ENCODE peak calls at places on chromosomes 11 and 22, in nine cellular contexts. One of them, this sample, is unnamed.

GRCh38 chr11:120702656-120703055 is 191.1 kb downstream of the GRIK4 start:
- DNase-seq in colonic mucosa: no peak
- DNase-seq in left colon: no peak
- DNase-seq in EL: no peak
- DNase-seq in keratinocyte: no peak
- DNase-seq in neural crest cell: no peak
- DNase-seq in iris pigment epithelial cell: no peak
- DNase-seq in bronchial epithelial cell: no peak
- DNase-seq in IMR-90: no peak
- DNase-seq in this sample: no peak

GRCh38 chr11:35907648-35908431 is 36.0 kb upstream of the LDLRAD3 start:
- DNase-seq in neural crest cell: no peak
- DNase-seq in left colon: no peak
- DNase-seq in colonic mucosa: no peak
- DNase-seq in keratinocyte: peak
- DNase-seq in EL: peak
- DNase-seq in iris pigment epithelial cell: peak
- DNase-seq in IMR-90: peak
- DNase-seq in bronchial epithelial cell: peak
- DNase-seq in this sample: no peak

GRCh38 chr22:20904008-20904979 is 12.9 kb upstream of the CRKL start:
- DNase-seq in IMR-90: peak
- DNase-seq in iris pigment epithelial cell: peak
- DNase-seq in bronchial epithelial cell: peak
- DNase-seq in left colon: no peak
- DNase-seq in EL: peak
- DNase-seq in neural crest cell: no peak
- DNase-seq in colonic mucosa: no peak
- DNase-seq in keratinocyte: peak
- DNase-seq in this sample: no peak

GRCh38 chr11:46254135-46254491 is 23.3 kb upstream of the CREB3L1 start:
- DNase-seq in IMR-90: no peak
- DNase-seq in EL: no peak
- DNase-seq in bronchial epithelial cell: no peak
- DNase-seq in iris pigment epithelial cell: no peak
- DNase-seq in keratinocyte: no peak
- DNase-seq in neural crest cell: no peak
- DNase-seq in left colon: peak
- DNase-seq in colonic mucosa: peak
- DNase-seq in this sample: peak

GRCh38 chr11:35216962-35217667 is 78.1 kb downstream of the CD44 start:
- DNase-seq in IMR-90: no peak
- DNase-seq in neural crest cell: no peak
- DNase-seq in left colon: no peak
- DNase-seq in bronchial epithelial cell: peak
- DNase-seq in iris pigment epithelial cell: peak
- DNase-seq in keratinocyte: no peak
- DNase-seq in colonic mucosa: no peak
- DNase-seq in EL: no peak
- DNase-seq in this sample: no peak

GRCh38 chr22:45842141-45842831 is 134.7 kb downstream of the WNT7B start:
- DNase-seq in EL: peak
- DNase-seq in keratinocyte: no peak
- DNase-seq in bronchial epithelial cell: peak
- DNase-seq in iris pigment epithelial cell: peak
- DNase-seq in colonic mucosa: no peak
- DNase-seq in IMR-90: peak
- DNase-seq in neural crest cell: no peak
- DNase-seq in left colon: no peak
- DNase-seq in this sample: no peak

GRCh38 chr11:34481307-34481706 is 32.3 kb downstream of the ELF5 start:
- DNase-seq in neural crest cell: no peak
- DNase-seq in IMR-90: no peak
- DNase-seq in iris pigment epithelial cell: no peak
- DNase-seq in colonic mucosa: no peak
- DNase-seq in left colon: no peak
- DNase-seq in EL: no peak
- DNase-seq in bronchial epithelial cell: peak
- DNase-seq in keratinocyte: no peak
- DNase-seq in this sample: no peak

GRCh38 chr11:16318320-16318719 is 38.0 kb downstream of the SOX6 start:
- DNase-seq in keratinocyte: no peak
- DNase-seq in colonic mucosa: no peak
- DNase-seq in neural crest cell: no peak
- DNase-seq in iris pigment epithelial cell: no peak
- DNase-seq in EL: no peak
- DNase-seq in IMR-90: no peak
- DNase-seq in left colon: no peak
- DNase-seq in bronchial epithelial cell: no peak
- DNase-seq in this sample: no peak

GRCh38 chr11:2834893-2835767 is 50.4 kb downstream of the CDKN1C start:
- DNase-seq in keratinocyte: no peak
- DNase-seq in iris pigment epithelial cell: no peak
- DNase-seq in colonic mucosa: no peak
- DNase-seq in neural crest cell: no peak
- DNase-seq in left colon: no peak
- DNase-seq in bronchial epithelial cell: peak
- DNase-seq in EL: no peak
- DNase-seq in IMR-90: peak
- DNase-seq in this sample: no peak

GRCh38 chr22:39984006-39984405 is 10.7 kb upstream of the FAM83F start:
- DNase-seq in IMR-90: peak
- DNase-seq in EL: no peak
- DNase-seq in colonic mucosa: no peak
- DNase-seq in keratinocyte: no peak
- DNase-seq in neural crest cell: no peak
- DNase-seq in left colon: no peak
- DNase-seq in bronchial epithelial cell: peak
- DNase-seq in iris pigment epithelial cell: peak
- DNase-seq in this sample: no peak

GRCh38 chr22:45830531-45831245 is 146.3 kb downstream of the WNT7B start:
- DNase-seq in bronchial epithelial cell: peak
- DNase-seq in iris pigment epithelial cell: peak
- DNase-seq in EL: peak
- DNase-seq in left colon: no peak
- DNase-seq in IMR-90: peak
- DNase-seq in colonic mucosa: no peak
- DNase-seq in neural crest cell: no peak
- DNase-seq in keratinocyte: peak
- DNase-seq in this sample: no peak

GRCh38 chr11:31802609-31802989 is 8.5 kb downstream of the PAX6 start:
- DNase-seq in colonic mucosa: no peak
- DNase-seq in bronchial epithelial cell: no peak
- DNase-seq in iris pigment epithelial cell: no peak
- DNase-seq in IMR-90: no peak
- DNase-seq in EL: no peak
- DNase-seq in left colon: no peak
- DNase-seq in neural crest cell: peak
- DNase-seq in keratinocyte: no peak
- DNase-seq in this sample: no peak

GRCh38 chr11:110250168-110250567 is 46.2 kb downstream of the RDX start:
- DNase-seq in IMR-90: no peak
- DNase-seq in iris pigment epithelial cell: no peak
- DNase-seq in keratinocyte: no peak
- DNase-seq in colonic mucosa: no peak
- DNase-seq in EL: no peak
- DNase-seq in bronchial epithelial cell: no peak
- DNase-seq in left colon: no peak
- DNase-seq in neural crest cell: no peak
- DNase-seq in this sample: no peak

GRCh38 chr11:28738549-28738948 is 630.4 kb downstream of the METTL15 start:
- DNase-seq in neural crest cell: no peak
- DNase-seq in keratinocyte: no peak
- DNase-seq in colonic mucosa: no peak
- DNase-seq in EL: peak
- DNase-seq in IMR-90: peak
- DNase-seq in bronchial epithelial cell: peak
- DNase-seq in iris pigment epithelial cell: peak
- DNase-seq in left colon: no peak
- DNase-seq in this sample: no peak

GRCh38 chr22:19543970-19544708 is 19.9 kb upstream of the CLDN5 start:
- DNase-seq in iris pigment epithelial cell: no peak
- DNase-seq in colonic mucosa: peak
- DNase-seq in keratinocyte: no peak
- DNase-seq in EL: no peak
- DNase-seq in neural crest cell: no peak
- DNase-seq in bronchial epithelial cell: no peak
- DNase-seq in IMR-90: no peak
- DNase-seq in left colon: peak
- DNase-seq in this sample: peak

GRCh38 chr11:125433454-125434121 is 62.5 kb downstream of the FEZ1 start:
- DNase-seq in EL: peak
- DNase-seq in bronchial epithelial cell: peak
- DNase-seq in neural crest cell: peak
- DNase-seq in iris pigment epithelial cell: peak
- DNase-seq in left colon: no peak
- DNase-seq in IMR-90: peak
- DNase-seq in colonic mucosa: no peak
- DNase-seq in keratinocyte: no peak
- DNase-seq in this sample: no peak

GRCh38 chr11:72743321-72744221 is 8.6 kb downstream of the ARAP1 start:
- DNase-seq in iris pigment epithelial cell: no peak
- DNase-seq in EL: no peak
- DNase-seq in left colon: no peak
- DNase-seq in IMR-90: no peak
- DNase-seq in bronchial epithelial cell: no peak
- DNase-seq in colonic mucosa: no peak
- DNase-seq in keratinocyte: no peak
- DNase-seq in neural crest cell: no peak
- DNase-seq in this sample: peak

GRCh38 chr22:47307812-47308211 is 545.4 kb downstream of the TBC1D22A start:
- DNase-seq in left colon: no peak
- DNase-seq in keratinocyte: no peak
- DNase-seq in neural crest cell: no peak
- DNase-seq in IMR-90: peak
- DNase-seq in bronchial epithelial cell: no peak
- DNase-seq in EL: no peak
- DNase-seq in colonic mucosa: no peak
- DNase-seq in iris pigment epithelial cell: peak
- DNase-seq in this sample: no peak

This sample was measured in mucosa of descending colon.